ENCODE peak calls at places on chromosome 4, in nine cellular contexts. One of them, this sample, is unnamed.

GRCh38 chr4:132227349-132228165 is 921.5 kb upstream of the PCDH10 start:
- DNase-seq in heart left ventricle: no peak
- DNase-seq in neural progenitor cell: peak; percentile 88
- DNase-seq in BJ: no peak
- DNase-seq in lung: peak; percentile 31
- DNase-seq in PC-9: peak; percentile 44
- DNase-seq in breast epithelium: no peak
- DNase-seq in adrenal gland: peak; percentile 39
- DNase-seq in fibroblast of lung: peak; percentile 43
- DNase-seq in this sample: no peak

GRCh38 chr4:67468801-67469200 is 76.5 kb downstream of the CENPC start:
- DNase-seq in adrenal gland: no peak
- DNase-seq in heart left ventricle: no peak
- DNase-seq in fibroblast of lung: no peak
- DNase-seq in neural progenitor cell: no peak
- DNase-seq in PC-9: no peak
- DNase-seq in lung: no peak
- DNase-seq in BJ: no peak
- DNase-seq in breast epithelium: no peak
- DNase-seq in this sample: no peak

GRCh38 chr4:169256856-169257756 is 13.7 kb downstream of the SH3RF1 start:
- DNase-seq in lung: no peak
- DNase-seq in adrenal gland: no peak
- DNase-seq in neural progenitor cell: no peak
- DNase-seq in breast epithelium: no peak
- DNase-seq in fibroblast of lung: no peak
- DNase-seq in PC-9: no peak
- DNase-seq in heart left ventricle: no peak
- DNase-seq in BJ: no peak
- DNase-seq in this sample: no peak

GRCh38 chr4:2672700-2673099 is 83.4 kb downstream of the TNIP2 start:
- DNase-seq in PC-9: no peak
- DNase-seq in heart left ventricle: no peak
- DNase-seq in fibroblast of lung: no peak
- DNase-seq in BJ: no peak
- DNase-seq in breast epithelium: no peak
- DNase-seq in neural progenitor cell: no peak
- DNase-seq in adrenal gland: no peak
- DNase-seq in lung: no peak
- DNase-seq in this sample: no peak

GRCh38 chr4:53920116-53920515 is 144.3 kb downstream of the CHIC2 start:
- DNase-seq in adrenal gland: no peak
- DNase-seq in BJ: no peak
- DNase-seq in heart left ventricle: no peak
- DNase-seq in breast epithelium: no peak
- DNase-seq in lung: no peak
- DNase-seq in PC-9: no peak
- DNase-seq in neural progenitor cell: no peak
- DNase-seq in fibroblast of lung: peak; percentile 25
- DNase-seq in this sample: no peak

GRCh38 chr4:69830529-69831269 is 29.2 kb downstream of the SULT1E1 start:
- DNase-seq in heart left ventricle: no peak
- DNase-seq in fibroblast of lung: peak; percentile 27
- DNase-seq in breast epithelium: no peak
- DNase-seq in neural progenitor cell: no peak
- DNase-seq in adrenal gland: no peak
- DNase-seq in lung: no peak
- DNase-seq in BJ: no peak
- DNase-seq in PC-9: peak; percentile 23
- DNase-seq in this sample: no peak

GRCh38 chr4:94068712-94069111 is 139.0 kb upstream of the SMARCAD1 start:
- DNase-seq in lung: no peak
- DNase-seq in BJ: no peak
- DNase-seq in adrenal gland: no peak
- DNase-seq in heart left ventricle: no peak
- DNase-seq in PC-9: no peak
- DNase-seq in fibroblast of lung: no peak
- DNase-seq in breast epithelium: no peak
- DNase-seq in neural progenitor cell: no peak
- DNase-seq in this sample: no peak

GRCh38 chr4:119604266-119604665 is 24.3 kb downstream of the PDE5A start:
- DNase-seq in PC-9: no peak
- DNase-seq in lung: no peak
- DNase-seq in breast epithelium: no peak
- DNase-seq in adrenal gland: no peak
- DNase-seq in fibroblast of lung: no peak
- DNase-seq in BJ: no peak
- DNase-seq in neural progenitor cell: no peak
- DNase-seq in heart left ventricle: no peak
- DNase-seq in this sample: no peak

GRCh38 chr4:3369781-3370660 is 71.7 kb upstream of the HGFAC start:
- DNase-seq in heart left ventricle: peak; percentile 74
- DNase-seq in fibroblast of lung: peak; percentile 92
- DNase-seq in PC-9: no peak
- DNase-seq in lung: no peak
- DNase-seq in adrenal gland: no peak
- DNase-seq in breast epithelium: no peak
- DNase-seq in neural progenitor cell: peak; percentile 87
- DNase-seq in BJ: peak; percentile 85
- DNase-seq in this sample: no peak

GRCh38 chr4:19748911-19749473 is 502.7 kb upstream of the SLIT2 start:
- DNase-seq in breast epithelium: no peak
- DNase-seq in fibroblast of lung: peak; percentile 45
- DNase-seq in PC-9: no peak
- DNase-seq in lung: peak; percentile 39
- DNase-seq in BJ: peak; percentile 74
- DNase-seq in adrenal gland: no peak
- DNase-seq in heart left ventricle: no peak
- DNase-seq in neural progenitor cell: no peak
- DNase-seq in this sample: no peak

GRCh38 chr4:2082118-2082517 is 23.0 kb downstream of the NAT8L start:
- DNase-seq in breast epithelium: no peak
- DNase-seq in neural progenitor cell: no peak
- DNase-seq in adrenal gland: no peak
- DNase-seq in heart left ventricle: no peak
- DNase-seq in BJ: no peak
- DNase-seq in PC-9: no peak
- DNase-seq in lung: no peak
- DNase-seq in fibroblast of lung: no peak
- DNase-seq in this sample: no peak

GRCh38 chr4:159290321-159291030 is 187.6 kb downstream of the RAPGEF2 start:
- DNase-seq in fibroblast of lung: peak; percentile 75
- DNase-seq in BJ: no peak
- DNase-seq in PC-9: no peak
- DNase-seq in adrenal gland: no peak
- DNase-seq in neural progenitor cell: no peak
- DNase-seq in breast epithelium: no peak
- DNase-seq in lung: no peak
- DNase-seq in heart left ventricle: no peak
- DNase-seq in this sample: no peak

GRCh38 chr4:40264995-40265909 is 68.4 kb downstream of the RHOH start:
- DNase-seq in PC-9: no peak
- DNase-seq in fibroblast of lung: peak; percentile 66
- DNase-seq in BJ: no peak
- DNase-seq in heart left ventricle: peak; percentile 8
- DNase-seq in adrenal gland: no peak
- DNase-seq in neural progenitor cell: peak; percentile 15
- DNase-seq in lung: no peak
- DNase-seq in breast epithelium: no peak
- DNase-seq in this sample: no peak
- H3K4me3 ChIP-seq in PC-9: no peak overlapping the region
- H3K4me3 ChIP-seq in fibroblast of lung: no peak overlapping the region
- H3K4me3 ChIP-seq in BJ: no peak overlapping the region
- H3K4me3 ChIP-seq in heart left ventricle: no peak overlapping the region
- H3K4me3 ChIP-seq in adrenal gland: no peak overlapping the region
- H3K4me3 ChIP-seq in neural progenitor cell: no peak overlapping the region
- H3K4me3 ChIP-seq in lung: no peak overlapping the region
- H3K4me3 ChIP-seq in breast epithelium: no peak overlapping the region
- H3K4me3 ChIP-seq in this sample: no peak overlapping the region

DNA sequence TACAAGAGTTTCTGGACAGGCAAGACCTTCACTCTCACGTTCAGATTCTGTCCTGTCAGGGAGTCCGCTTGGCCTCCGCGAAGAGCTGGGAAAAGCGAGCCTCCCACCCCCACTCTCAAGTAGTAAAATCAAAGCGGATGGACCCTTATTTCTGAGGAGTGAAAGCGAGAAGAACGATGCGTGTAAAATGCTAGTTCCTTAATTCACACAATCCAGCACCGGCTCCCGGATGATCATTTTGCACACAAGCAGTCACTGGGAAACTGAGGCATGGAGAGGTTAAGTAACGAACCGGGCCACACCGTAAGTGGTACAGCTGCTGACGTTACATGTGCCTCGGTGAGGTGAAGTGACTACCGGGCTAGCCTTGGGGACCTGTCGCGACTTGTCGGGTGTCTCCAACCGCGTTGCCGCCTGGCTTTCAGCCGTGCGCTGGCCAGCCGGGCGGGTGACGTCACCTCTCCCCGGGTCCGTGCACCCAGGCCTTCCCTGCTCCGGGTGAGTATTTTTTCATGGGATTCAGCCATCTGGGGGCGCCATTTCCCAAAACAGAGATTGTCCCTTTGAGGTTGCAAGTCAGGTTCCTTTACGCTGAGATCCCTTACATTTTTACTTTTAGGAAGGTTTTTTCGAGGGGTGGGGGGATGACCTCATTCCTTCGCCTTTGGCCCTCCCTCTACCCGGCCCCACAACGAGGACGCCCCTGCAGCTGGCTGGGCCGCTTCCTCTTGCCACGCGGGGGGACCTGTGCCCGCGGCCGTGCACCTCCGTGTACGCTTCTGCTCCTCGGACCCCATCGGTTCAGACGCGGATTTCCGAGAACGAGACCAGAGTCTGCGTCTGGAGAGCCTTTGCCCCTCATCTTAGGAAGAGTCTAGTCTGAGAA is 3.4 kb upstream of the SFRP2 start:
- DNase-seq in lung: peak; percentile 50
- DNase-seq in BJ: no peak
- DNase-seq in PC-9: no peak
- DNase-seq in neural progenitor cell: peak; percentile 90
- DNase-seq in breast epithelium: peak; percentile 54
- DNase-seq in adrenal gland: peak; percentile 28
- DNase-seq in fibroblast of lung: peak; percentile 22
- DNase-seq in heart left ventricle: no peak
- DNase-seq in this sample: no peak
- TF ChIP-seq CTCF in lung: no peak
- TF ChIP-seq CTCF in BJ: peak; percentile 19
- TF ChIP-seq CTCF in PC-9: no peak
- TF ChIP-seq CTCF in neural progenitor cell: peak; percentile 67
- TF ChIP-seq CTCF in breast epithelium: no peak
- TF ChIP-seq CTCF in adrenal gland: no peak
- TF ChIP-seq CTCF in fibroblast of lung: peak; percentile 34
- TF ChIP-seq CTCF in heart left ventricle: no peak
- TF ChIP-seq CTCF in this sample: no peak

DNA sequence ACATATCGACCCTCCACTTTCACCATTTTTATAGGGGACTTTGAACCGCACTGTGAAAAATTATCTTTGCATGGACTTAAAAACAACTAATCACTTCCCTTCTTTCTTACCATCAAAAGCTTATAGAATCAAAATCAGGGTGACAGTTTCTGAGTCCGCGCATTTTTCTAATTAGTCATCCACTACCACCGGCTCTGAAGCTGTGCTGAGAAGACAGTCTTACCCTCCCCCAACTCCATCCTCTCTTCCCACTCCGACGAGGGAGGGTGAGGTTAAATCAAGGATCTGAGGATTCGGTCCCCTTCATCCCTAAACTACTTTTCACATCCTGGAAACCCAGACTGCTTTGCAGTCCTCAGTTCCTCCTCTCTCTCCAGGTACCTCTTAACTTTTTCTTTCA is 4.2 kb downstream of the DCTD start:
- DNase-seq in heart left ventricle: no peak
- DNase-seq in BJ: no peak
- DNase-seq in PC-9: no peak
- DNase-seq in fibroblast of lung: no peak
- DNase-seq in neural progenitor cell: no peak
- DNase-seq in lung: no peak
- DNase-seq in breast epithelium: no peak
- DNase-seq in adrenal gland: no peak
- DNase-seq in this sample: no peak
- H3K27me3 ChIP-seq in heart left ventricle: no peaks in the 10 kb centered on the region
- H3K27me3 ChIP-seq in BJ: no peaks in the 10 kb centered on the region
- H3K27me3 ChIP-seq in PC-9: no peaks in the 10 kb centered on the region
- H3K27me3 ChIP-seq in fibroblast of lung: no peaks in the 10 kb centered on the region
- H3K27me3 ChIP-seq in neural progenitor cell: no peaks in the 10 kb centered on the region
- H3K27me3 ChIP-seq in lung: no peaks in the 10 kb centered on the region
- H3K27me3 ChIP-seq in breast epithelium: no peaks in the 10 kb centered on the region
- H3K27me3 ChIP-seq in adrenal gland: no peaks in the 10 kb centered on the region
- H3K27me3 ChIP-seq in this sample: no peaks in the 10 kb centered on the region

GRCh38 chr4:150588341-150588740 is 6.4 kb downstream of the MAB21L2 start:
- DNase-seq in adrenal gland: no peak
- DNase-seq in breast epithelium: no peak
- DNase-seq in heart left ventricle: no peak
- DNase-seq in lung: no peak
- DNase-seq in PC-9: no peak
- DNase-seq in neural progenitor cell: no peak
- DNase-seq in fibroblast of lung: no peak
- DNase-seq in BJ: no peak
- DNase-seq in this sample: no peak

GRCh38 chr4:150591904-150592303 is 10.0 kb downstream of the MAB21L2 start:
- DNase-seq in lung: no peak
- DNase-seq in fibroblast of lung: no peak
- DNase-seq in adrenal gland: no peak
- DNase-seq in breast epithelium: no peak
- DNase-seq in heart left ventricle: no peak
- DNase-seq in PC-9: no peak
- DNase-seq in BJ: no peak
- DNase-seq in neural progenitor cell: peak; percentile 37
- DNase-seq in this sample: no peak

GRCh38 chr4:150593996-150594395 is 12.0 kb downstream of the MAB21L2 start:
- DNase-seq in neural progenitor cell: no peak
- DNase-seq in adrenal gland: no peak
- DNase-seq in breast epithelium: no peak
- DNase-seq in fibroblast of lung: peak; percentile 30
- DNase-seq in BJ: no peak
- DNase-seq in PC-9: no peak
- DNase-seq in heart left ventricle: no peak
- DNase-seq in lung: no peak
- DNase-seq in this sample: no peak

GRCh38 chr4:150589174-150589573 is 7.2 kb downstream of the MAB21L2 start:
- DNase-seq in BJ: no peak
- DNase-seq in fibroblast of lung: no peak
- DNase-seq in PC-9: no peak
- DNase-seq in breast epithelium: no peak
- DNase-seq in adrenal gland: no peak
- DNase-seq in neural progenitor cell: no peak
- DNase-seq in heart left ventricle: no peak
- DNase-seq in lung: no peak
- DNase-seq in this sample: no peak

DNA sequence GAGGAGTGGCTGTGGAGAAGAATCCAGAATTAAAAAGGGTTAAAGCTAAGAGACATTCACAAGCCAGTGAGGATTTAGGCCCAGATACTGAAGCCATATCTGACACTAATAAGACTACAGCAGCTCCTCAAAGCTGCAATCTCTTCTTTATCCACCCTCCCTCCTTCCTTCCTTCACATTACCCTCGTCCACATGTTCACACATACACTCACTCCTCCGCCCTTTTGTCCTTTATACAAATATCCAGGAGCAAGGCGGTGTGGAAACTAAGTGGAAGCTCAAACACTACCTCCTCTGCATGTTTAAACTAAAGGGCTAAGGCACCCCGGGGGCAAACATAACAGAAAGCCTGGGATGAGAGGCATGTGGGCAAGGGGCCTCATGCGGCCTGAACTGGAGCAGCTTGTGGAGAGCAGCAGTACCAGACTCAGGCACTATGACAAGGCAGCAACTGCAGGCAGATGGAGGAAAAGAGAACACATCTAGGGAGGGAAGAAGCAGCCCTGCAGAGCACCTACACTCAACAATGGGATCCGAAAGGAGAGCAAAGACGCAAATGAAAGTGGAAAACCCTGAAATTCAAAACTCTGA is 9.4 kb downstream of the MAB21L2 start:
- DNase-seq in BJ: no peak
- DNase-seq in PC-9: no peak
- DNase-seq in lung: no peak
- DNase-seq in heart left ventricle: no peak
- DNase-seq in breast epithelium: no peak
- DNase-seq in fibroblast of lung: no peak
- DNase-seq in adrenal gland: no peak
- DNase-seq in neural progenitor cell: peak; percentile 80
- DNase-seq in this sample: no peak
- H3K4me3 ChIP-seq in BJ: no peak overlapping the region
- H3K4me3 ChIP-seq in PC-9: no peak overlapping the region
- H3K4me3 ChIP-seq in lung: no peak overlapping the region
- H3K4me3 ChIP-seq in heart left ventricle: no peak overlapping the region
- H3K4me3 ChIP-seq in breast epithelium: no peak overlapping the region
- H3K4me3 ChIP-seq in fibroblast of lung: no peak overlapping the region
- H3K4me3 ChIP-seq in adrenal gland: no peak overlapping the region
- H3K4me3 ChIP-seq in neural progenitor cell: no peak overlapping the region
- H3K4me3 ChIP-seq in this sample: no peak overlapping the region